ENCODE peak calls at places on chromosomes 16 and 17, in five cellular contexts. W, M, P, D and J are unnamed samples.

GRCh38 chr16:22813223-22813945 is 578 bp upstream of the HS3ST2 start:
- DNase-seq in W (peak; percentile 82), M (peak; percentile 46), P (peak; percentile 47), D (peak; percentile 34), J (no peak)

GRCh38 chr17:75633484-75634375 is 496 bp downstream of the SMIM5 start:
- DNase-seq in W (peak; percentile 93), M (peak; percentile 82), P (peak; percentile 88), D (peak; percentile 78), J (peak; percentile 14)

GRCh38 chr16:75620326-75621169 is 2.5 kb downstream of the ADAT1 start:
- DNase-seq in W (no peak), M (no peak), P (peak; percentile 74), D (no peak), J (peak; percentile 64)

GRCh38 chr16:12311309-12311708 is 334.8 kb downstream of the SNX29 start:
- DNase-seq in W (no peak), M (peak; percentile 27), P (no peak), D (no peak), J (no peak)

GRCh38 chr17:80296221-80296620 is 35.6 kb downstream of the RNF213 start:
- DNase-seq in W (no peak), M (no peak), P (no peak), D (no peak), J (no peak)

GRCh38 chr17:31596382-31597323 is 205.2 kb downstream of the RAB11FIP4 start:
- DNase-seq in W (no peak), M (peak; percentile 96), P (no peak), D (peak; percentile 8), J (no peak)

GRCh38 chr16:30354423-30355143 is 525 bp downstream of the CD2BP2 start:
- DNase-seq in W (no peak), M (peak; percentile 58), P (no peak), D (no peak), J (no peak)

GRCh38 chr17:18964550-18964949 is 12.6 kb downstream of the SLC5A10 start:
- DNase-seq in W (no peak), M (no peak), P (no peak), D (no peak), J (no peak)

GRCh38 chr17:58242171-58242784 is 3.9 kb downstream of the LPO start:
- DNase-seq in W (no peak), M (no peak), P (no peak), D (no peak), J (no peak)

GRCh38 chr17:69506489-69506888 is 92.0 kb downstream of the MAP2K6 start:
- DNase-seq in W (no peak), M (no peak), P (no peak), D (no peak), J (no peak)

GRCh38 chr16:77963185-77964044 is 58.9 kb upstream of the CLEC3A start:
- DNase-seq in W (no peak), M (no peak), P (no peak), D (no peak), J (no peak)

GRCh38 chr16:2005646-2006045 is 4.0 kb downstream of the ZNF598 start:
- DNase-seq in W (no peak), M (peak; percentile 45), P (no peak), D (no peak), J (no peak)

GRCh38 chr17:1390422-1391367 is 9.3 kb downstream of the YWHAE start:
- DNase-seq in W (no peak), M (no peak), P (no peak), D (no peak), J (no peak)

GRCh38 chr17:22506231-22506630 is 813.9 kb downstream of the KCNJ18 start:
- DNase-seq in W (no peak), M (no peak), P (no peak), D (no peak), J (no peak)
- H3K9me3 ChIP-seq in W (peaks cover 22% of the 10 kb centered on the region), M (no peaks in the 10 kb centered on the region), P (no peaks in the 10 kb centered on the region), D (peaks cover 14% of the 10 kb centered on the region), J (no peaks in the 10 kb centered on the region)

GRCh38 chr16:21610766-21611165 is 11.4 kb downstream of the METTL9 start:
- DNase-seq in W (no peak), M (no peak), P (no peak), D (no peak), J (no peak)

GRCh38 chr16:21611178-21611545 is 11.8 kb downstream of the METTL9 start:
- DNase-seq in W (no peak), M (no peak), P (no peak), D (no peak), J (no peak)

GRCh38 chr16:21611546-21612384 is 12.4 kb downstream of the METTL9 start:
- DNase-seq in W (no peak), M (no peak), P (peak; percentile 25), D (no peak), J (no peak)

GRCh38 chr16:21610006-21610544 is 10.7 kb downstream of the METTL9 start:
- DNase-seq in W (no peak), M (no peak), P (no peak), D (no peak), J (no peak)

DNA sequence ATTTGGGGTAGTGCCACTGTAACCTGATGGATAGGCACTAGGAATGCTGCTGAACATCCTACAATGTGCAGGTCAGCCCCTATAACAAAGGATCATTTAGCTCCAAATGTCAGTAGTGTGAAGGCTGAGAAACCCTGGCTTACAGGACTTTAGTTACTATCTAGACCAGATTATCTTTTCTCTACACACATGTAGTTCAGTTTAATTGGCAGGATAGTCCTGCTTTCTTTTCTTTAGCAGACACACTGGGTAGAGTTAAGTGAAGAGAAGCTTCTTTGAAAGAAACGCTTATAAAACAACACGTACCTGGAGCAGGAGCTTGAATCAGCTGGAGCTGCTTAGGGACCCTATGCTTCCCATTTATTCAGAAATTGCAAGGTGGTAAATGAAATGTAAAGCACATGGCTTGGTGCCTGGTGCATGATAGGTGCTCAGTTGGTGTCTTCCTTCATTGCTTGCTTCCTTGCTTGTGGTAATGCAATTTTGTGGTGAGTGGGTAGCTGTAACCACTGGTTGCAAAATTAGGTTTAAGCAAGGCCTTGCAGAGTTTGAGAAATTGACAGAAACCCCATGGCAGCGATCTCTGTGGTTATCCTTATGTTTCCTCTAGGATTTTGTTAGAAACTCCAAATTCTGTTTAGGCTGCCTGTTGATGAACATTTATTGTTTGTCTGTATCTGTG is 9.4 kb downstream of the METTL9 start:
- DNase-seq in W (no peak), M (no peak), P (no peak), D (peak; percentile 53), J (no peak)
- H3K4me1 ChIP-seq in W (peaks cover 7% of the 10 kb centered on the region), M (no peaks in the 10 kb centered on the region), P (peaks cover 37% of the 10 kb centered on the region), D (peaks cover 29% of the 10 kb centered on the region), J (peaks cover 20% of the 10 kb centered on the region)

GRCh38 chr17:63436523-63437110 is 9.5 kb downstream of the CYB561 start:
- DNase-seq in W (no peak), M (peak; percentile 27), P (peak; percentile 34), D (no peak), J (no peak)
- H3K9me3 ChIP-seq in W (no peaks in the 10 kb centered on the region), M (no peaks in the 10 kb centered on the region), P (no peaks in the 10 kb centered on the region), D (no peaks in the 10 kb centered on the region), J (no peaks in the 10 kb centered on the region)

GRCh38 chr17:2396192-2396567 is 4.7 kb downstream of the MNT start:
- DNase-seq in W (no peak), M (no peak), P (no peak), D (no peak), J (no peak)
- H3K4me1 ChIP-seq in W (peaks cover 71% of the 10 kb centered on the region), M (peaks cover 45% of the 10 kb centered on the region), P (peaks cover 39% of the 10 kb centered on the region), D (peaks cover 46% of the 10 kb centered on the region), J (peaks cover 61% of the 10 kb centered on the region)

GRCh38 chr17:53668854-53669253 is 153.9 kb upstream of the KIF2B start:
- DNase-seq in W (no peak), M (no peak), P (no peak), D (no peak), J (no peak)
- H3K9me3 ChIP-seq in W (no peaks in the 10 kb centered on the region), M (peaks cover 1% of the 10 kb centered on the region), P (peaks cover 2% of the 10 kb centered on the region), D (no peaks in the 10 kb centered on the region), J (no peaks in the 10 kb centered on the region)